ENCODE peak calls at places on chromosomes 6 and 20, in seven cellular contexts. U is breast epithelium, D is GM23338, A is prostate gland, E is upper lobe of right lung, Z is WERI-Rb-1, O is endothelial cell of umbilical vein. W is an unnamed sample. For H3K27me3, the result is how much of the 10 kb centered on the place peaks cover.

GRCh38 chr20:14790771-14791517 is 453.5 kb upstream of the FLRT3 start:
- DNase-seq in D (no peak), Z (no peak), O (no peak), U (no peak), A (no peak), E (no peak), W (no peak)

GRCh38 chr20:9021699-9022098 is 47.2 kb upstream of the PLCB4 start:
- DNase-seq in A (no peak), O (no peak), U (no peak), D (peak), Z (no peak), E (no peak), W (no peak)

GRCh38 chr20:60121903-60122302 is 163.7 kb downstream of the CDH26 start:
- DNase-seq in E (no peak), D (no peak), Z (no peak), A (no peak), U (no peak), O (no peak), W (no peak)

GRCh38 chr20:32536861-32537656 is 48.1 kb downstream of the NOL4L start:
- DNase-seq in A (no peak), U (no peak), E (peak), Z (no peak), D (peak), O (no peak), W (peak)

GRCh38 chr20:23013429-23013828 is 21.7 kb upstream of the SSTR4 start:
- DNase-seq in U (no peak), Z (no peak), A (no peak), E (no peak), O (no peak), D (no peak), W (peak)

GRCh38 chr6:152261179-152261578 is 376.0 kb downstream of the SYNE1 start:
- DNase-seq in E (no peak), O (no peak), Z (no peak), A (no peak), D (no peak), U (no peak), W (no peak)

GRCh38 chr6:159929819-159930218 is 39.0 kb downstream of the MAS1 start:
- DNase-seq in A (no peak), D (no peak), O (peak), U (no peak), Z (no peak), E (no peak), W (no peak)

GRCh38 chr20:31496761-31497295 is 17.4 kb upstream of the HM13 start:
- DNase-seq in O (no peak), U (peak), A (no peak), Z (peak), E (no peak), D (no peak), W (no peak)

GRCh38 chr6:20284672-20285071 is 72.4 kb upstream of the MBOAT1 start:
- DNase-seq in A (no peak), D (no peak), Z (no peak), U (no peak), O (no peak), E (no peak), W (no peak)

GRCh38 chr6:100998111-100998510 is 117.0 kb upstream of the ASCC3 start:
- DNase-seq in A (no peak), U (no peak), Z (no peak), D (no peak), E (no peak), O (no peak), W (no peak)

GRCh38 chr20:13800728-13801134 is 15.9 kb downstream of the NDUFAF5 start:
- DNase-seq in Z (no peak), E (peak), O (peak), U (peak), A (peak), D (no peak), W (peak)

GRCh38 chr6:87763901-87764300 is 61.9 kb upstream of the AKIRIN2 start:
- DNase-seq in Z (no peak), D (no peak), A (peak), O (no peak), U (no peak), E (no peak), W (no peak)

GRCh38 chr6:143939364-143939763 is 68.7 kb downstream of the PLAGL1 start:
- DNase-seq in D (no peak), E (no peak), U (no peak), Z (no peak), O (no peak), A (no peak), W (no peak)

GRCh38 chr6:105178110-105178509 is 1.7 kb downstream of the POPDC3 start:
- DNase-seq in D (no peak), Z (no peak), O (no peak), U (no peak), A (no peak), E (no peak), W (no peak)

GRCh38 chr20:15673206-15673605 is 900.0 kb downstream of the KIF16B start:
- DNase-seq in A (no peak), D (no peak), U (no peak), O (peak), Z (no peak), E (no peak), W (no peak)

GRCh38 chr6:72946766-72947165 is 278.5 kb downstream of the KHDC1L start:
- DNase-seq in Z (no peak), U (no peak), E (no peak), D (no peak), O (no peak), A (no peak), W (no peak)

GRCh38 chr20:38827770-38828281 is 22.3 kb downstream of the PPP1R16B start:
- DNase-seq in A (no peak), E (no peak), Z (no peak), U (no peak), O (peak), D (no peak), W (no peak)
- H3K27ac ChIP-seq in A (no peak), E (peak), Z (no peak), U (peak), O (peak), D (no peak), W (peak)

GRCh38 chr20:2804041-2804828 is 3.8 kb upstream of the CPXM1 start:
- DNase-seq in U (no peak), O (no peak), Z (no peak), E (no peak), A (no peak), D (no peak), W (no peak)

GRCh38 chr20:2804921-2805681 is 4.7 kb upstream of the CPXM1 start:
- DNase-seq in E (no peak), U (no peak), A (no peak), D (peak), O (no peak), Z (no peak), W (no peak)

GRCh38 chr20:2807019-2807418 is 6.6 kb upstream of the CPXM1 start:
- DNase-seq in A (no peak), U (no peak), O (no peak), E (no peak), D (no peak), Z (no peak), W (no peak)

GRCh38 chr20:2806351-2806701 is 5.9 kb upstream of the CPXM1 start:
- DNase-seq in O (no peak), A (no peak), U (no peak), D (no peak), E (no peak), Z (no peak), W (peak)

DNA sequence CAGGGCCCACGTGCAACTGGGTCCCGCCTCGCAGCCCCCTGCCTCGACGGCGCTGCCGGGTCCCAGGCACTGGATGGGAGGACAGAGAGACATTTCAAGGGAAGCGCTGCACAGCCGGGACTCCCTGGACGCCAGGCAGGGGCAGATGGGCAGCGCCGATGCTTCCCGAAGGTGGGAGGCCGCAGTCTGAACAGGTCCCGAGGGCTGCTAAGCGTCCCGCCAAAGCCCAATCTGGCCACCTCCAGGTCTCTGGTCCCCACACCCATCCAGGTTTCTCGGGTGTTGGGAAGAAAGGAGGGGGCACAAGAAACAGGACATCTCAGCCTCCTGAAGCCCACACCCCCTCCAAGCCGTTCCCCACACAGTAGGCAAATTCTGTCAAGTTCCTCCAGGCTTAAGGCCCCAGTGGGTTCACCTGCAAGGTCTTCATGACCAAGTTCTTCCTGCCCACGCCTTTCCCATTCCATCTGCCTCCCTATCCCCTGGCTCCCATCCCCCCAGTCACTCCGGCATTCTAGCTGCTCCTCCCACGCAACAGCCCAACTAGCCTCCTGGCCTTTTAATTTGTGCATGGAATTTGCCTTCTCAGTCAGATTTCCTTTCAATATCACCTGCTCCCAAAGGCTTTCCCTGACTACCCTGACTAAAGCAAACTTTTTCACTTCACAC is 5.4 kb upstream of the CPXM1 start:
- DNase-seq in A (no peak), D (peak), E (no peak), Z (no peak), O (no peak), U (no peak), W (no peak)
- H3K27me3 ChIP-seq in A (under half), D (half or more), E (half or more), Z (under half), O (half or more), U (under half), W (under half)

GRCh38 chr6:674406-674805 is 17.5 kb upstream of the HUS1B start:
- DNase-seq in O (no peak), E (no peak), D (no peak), U (no peak), A (no peak), Z (no peak), W (no peak)

GRCh38 chr6:678515-678914 is 14.4 kb downstream of the EXOC2 start:
- DNase-seq in E (no peak), O (no peak), A (no peak), D (peak), Z (no peak), U (no peak), W (no peak)

GRCh38 chr6:679282-679681 is 13.7 kb downstream of the EXOC2 start:
- DNase-seq in O (no peak), Z (no peak), D (no peak), E (no peak), A (no peak), U (no peak), W (no peak)

GRCh38 chr6:677919-678318 is 15.0 kb downstream of the EXOC2 start:
- DNase-seq in E (no peak), U (no peak), A (no peak), O (no peak), D (no peak), Z (no peak), W (no peak)

DNA sequence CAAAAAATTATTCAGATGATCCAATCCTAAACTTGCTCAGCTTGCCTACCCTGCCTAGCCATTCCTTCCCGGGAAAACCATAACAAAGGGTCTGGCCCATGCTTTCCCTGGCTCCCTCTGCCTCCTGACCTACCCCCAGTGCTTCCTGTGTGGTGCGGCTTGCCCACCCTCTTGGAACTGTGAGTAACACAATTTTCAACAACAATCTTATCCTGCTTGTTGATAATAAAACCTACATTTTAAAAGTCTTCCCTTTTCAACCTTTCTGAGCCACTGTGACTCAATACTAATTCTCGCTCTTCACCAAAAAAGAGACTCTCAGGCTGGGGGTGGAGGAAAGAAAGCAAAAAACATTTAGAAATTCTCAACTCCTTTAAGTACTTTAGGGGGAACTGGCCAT is 18.0 kb downstream of the EXOC2 start:
- DNase-seq in A (no peak), U (no peak), Z (no peak), O (no peak), D (peak), E (no peak), W (no peak)
- H3K27ac ChIP-seq in A (no peak), U (no peak), Z (no peak), O (no peak), D (peak), E (no peak), W (no peak)

GRCh38 chr6:32938494-32938893 is 2.3 kb downstream of the HLA-DMB start:
- DNase-seq in O (no peak), E (no peak), Z (no peak), D (no peak), U (no peak), A (no peak), W (no peak)

GRCh38 chr6:32933661-32934085 is 7.2 kb downstream of the HLA-DMB start:
- DNase-seq in Z (peak), O (peak), D (peak), A (peak), U (peak), E (peak), W (peak)

GRCh38 chr6:32936247-32937152 is 4.3 kb downstream of the HLA-DMB start:
- DNase-seq in A (no peak), E (no peak), D (no peak), Z (no peak), U (no peak), O (no peak), W (no peak)

GRCh38 chr6:32937230-32937633 is 3.6 kb downstream of the HLA-DMB start:
- DNase-seq in A (no peak), Z (no peak), E (no peak), U (no peak), O (no peak), D (no peak), W (no peak)

DNA sequence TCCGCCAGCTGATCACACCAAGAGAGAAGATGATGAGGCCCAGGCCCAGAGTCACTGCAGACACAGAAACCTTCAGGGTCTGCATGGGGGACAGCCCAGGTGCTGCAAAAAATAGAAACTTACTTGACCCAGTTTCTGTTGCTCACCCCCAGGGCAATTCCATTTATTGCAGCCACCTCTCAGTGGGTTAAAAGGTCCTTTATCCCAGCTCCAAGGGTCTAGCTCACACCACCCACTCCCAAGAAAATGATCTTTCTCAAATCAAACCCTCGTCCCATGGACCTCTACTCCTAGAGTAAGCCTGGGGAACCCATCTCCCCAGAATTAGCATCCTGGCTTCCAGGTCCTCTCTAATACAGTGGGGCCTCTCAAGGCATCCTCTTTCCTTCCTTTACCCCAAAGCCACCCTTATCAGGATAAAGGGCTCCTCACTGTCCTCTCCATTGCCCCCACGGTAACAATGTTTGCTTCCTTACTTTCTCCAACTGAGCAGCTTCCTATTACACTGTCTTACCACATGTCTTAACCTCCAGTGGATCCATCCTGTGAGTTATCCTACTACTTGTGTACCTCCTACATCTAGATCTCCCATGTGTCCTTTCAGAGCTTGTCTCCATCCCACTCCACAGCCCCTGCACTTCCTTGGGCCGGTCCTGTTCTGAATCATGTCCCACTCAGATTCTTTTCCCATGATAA is 5.1 kb downstream of the HLA-DMB start:
- DNase-seq in E (no peak), D (no peak), Z (no peak), A (no peak), U (no peak), O (no peak), W (no peak)
- H3K27me3 ChIP-seq in E (under half), D (under half), Z (under half), A (under half), U (under half), O (under half), W (under half)

GRCh38 chr6:167963589-167964057 is 33.8 kb upstream of the KIF25 start:
- DNase-seq in A (no peak), U (no peak), O (no peak), Z (no peak), D (no peak), E (no peak), W (no peak)

GRCh38 chr6:167968091-167968490 is 29.4 kb upstream of the KIF25 start:
- DNase-seq in O (no peak), D (peak), Z (peak), E (no peak), A (no peak), U (no peak), W (peak)

GRCh38 chr6:167970236-167970635 is 27.2 kb upstream of the KIF25 start:
- DNase-seq in U (no peak), D (no peak), O (no peak), E (no peak), Z (no peak), A (no peak), W (no peak)

GRCh38 chr6:167965602-167966539 is 31.6 kb upstream of the KIF25 start:
- DNase-seq in E (no peak), D (no peak), O (no peak), A (no peak), Z (no peak), U (no peak), W (no peak)

DNA sequence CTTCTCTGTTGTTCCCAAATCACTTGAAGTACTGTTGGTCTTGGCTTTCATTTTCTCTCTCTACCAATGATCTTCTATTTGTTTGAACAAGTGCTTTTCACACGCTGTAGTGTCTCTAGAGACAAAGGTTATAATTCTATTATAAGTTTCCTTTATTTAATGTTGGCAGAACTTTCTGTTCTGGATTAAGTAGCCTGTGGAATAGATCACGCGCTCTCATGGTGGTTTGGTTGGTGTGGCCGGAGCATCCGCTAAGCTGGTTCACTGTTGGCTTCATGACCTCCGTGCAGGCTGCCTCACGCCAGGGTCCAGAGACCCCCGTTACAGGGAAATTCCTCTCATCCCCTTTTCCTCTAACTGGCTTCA is 30.9 kb upstream of the KIF25 start:
- DNase-seq in Z (no peak), E (no peak), D (no peak), U (no peak), O (no peak), A (no peak), W (no peak)
- H3K27ac ChIP-seq in Z (no peak), E (peak), D (no peak), U (no peak), O (no peak), A (no peak), W (no peak)

GRCh38 chr6:82767447-82767846 is 298.2 kb downstream of the UBE3D start:
- DNase-seq in A (no peak), O (no peak), U (no peak), E (no peak), Z (no peak), D (no peak), W (no peak)
- H3K27me3 ChIP-seq in A (under half), O (under half), U (under half), E (under half), Z (under half), D (under half), W (under half)